ENCODE peak calls at places on chromosomes 7 and 10, in nine cellular contexts. T is IMR-90, K is heart left ventricle, A is MM.1S, R is heart right ventricle, H is vagina, X is A549, W is cardiac muscle cell, Y is HCT116. F is an unnamed sample.

GRCh38 chr10:61064356-61064755 is 120.4 kb upstream of the RHOBTB1 start:
- DNase-seq in T (no peak), K (no peak), A (no peak), R (no peak), H (no peak), X (no peak), W (no peak), Y (no peak), F (no peak)

GRCh38 chr10:84424731-84425165 is 96.4 kb downstream of the CCSER2 start:
- DNase-seq in T (peak; percentile 98), K (peak; percentile 89), A (peak; percentile 36), R (peak; percentile 91), H (no peak), X (no peak), W (peak; percentile 70), Y (peak; percentile 36), F (peak; percentile 97)

GRCh38 chr7:149838992-149839408 is 825 bp downstream of the ZNF862 start:
- DNase-seq in T (peak; percentile 6), K (no peak), A (no peak), R (no peak), H (no peak), X (peak; percentile 36), W (no peak), Y (no peak), F (peak; percentile 12)

GRCh38 chr7:94154858-94155257 is 150.7 kb upstream of the BET1 start:
- DNase-seq in T (peak; percentile 15), K (no peak), A (no peak), R (no peak), H (no peak), X (no peak), W (peak; percentile 34), Y (no peak), F (no peak)

GRCh38 chr7:137390076-137390475 is 46.5 kb upstream of the PTN start:
- DNase-seq in T (no peak), K (no peak), A (no peak), R (no peak), H (no peak), X (no peak), W (no peak), Y (no peak), F (no peak)

GRCh38 chr7:9937944-9938631 is 1035.6 kb upstream of the PHF14 start:
- DNase-seq in T (no peak), K (no peak), A (no peak), R (no peak), H (no peak), X (no peak), W (no peak), Y (no peak), F (peak; percentile 79)

GRCh38 chr7:158544708-158545107 is 42.9 kb downstream of the PTPRN2 start:
- DNase-seq in T (no peak), K (no peak), A (no peak), R (no peak), H (no peak), X (no peak), W (no peak), Y (no peak), F (no peak)

GRCh38 chr10:10353326-10353725 is 664.3 kb upstream of the CELF2 start:
- DNase-seq in T (no peak), K (no peak), A (no peak), R (no peak), H (no peak), X (no peak), W (no peak), Y (no peak), F (no peak)

GRCh38 chr10:114068054-114068707 is 24.5 kb downstream of the ADRB1 start:
- DNase-seq in T (no peak), K (no peak), A (peak; percentile 20), R (peak; percentile 19), H (no peak), X (no peak), W (no peak), Y (no peak), F (no peak)

GRCh38 chr10:79058899-79059771 is 9.6 kb upstream of the ZMIZ1 start:
- DNase-seq in T (no peak), K (no peak), A (no peak), R (no peak), H (no peak), X (no peak), W (peak; percentile 61), Y (no peak), F (no peak)

GRCh38 chr10:126422561-126422960 is 34.3 kb upstream of the ADAM12 start:
- DNase-seq in T (peak; percentile 10), K (no peak), A (no peak), R (no peak), H (no peak), X (no peak), W (no peak), Y (no peak), F (peak; percentile 49)

GRCh38 chr7:38757946-38758345 is 126.8 kb upstream of the AMPH start:
- DNase-seq in T (no peak), K (no peak), A (no peak), R (no peak), H (no peak), X (no peak), W (no peak), Y (no peak), F (no peak)

GRCh38 chr10:132980426-132981172 is 38.2 kb upstream of the CFAP46 start:
- DNase-seq in T (no peak), K (no peak), A (no peak), R (no peak), H (no peak), X (no peak), W (no peak), Y (no peak), F (no peak)

GRCh38 chr10:60107308-60107976 is 201.1 kb upstream of the CCDC6 start:
- DNase-seq in T (no peak), K (no peak), A (no peak), R (no peak), H (no peak), X (no peak), W (no peak), Y (no peak), F (no peak)

DNA sequence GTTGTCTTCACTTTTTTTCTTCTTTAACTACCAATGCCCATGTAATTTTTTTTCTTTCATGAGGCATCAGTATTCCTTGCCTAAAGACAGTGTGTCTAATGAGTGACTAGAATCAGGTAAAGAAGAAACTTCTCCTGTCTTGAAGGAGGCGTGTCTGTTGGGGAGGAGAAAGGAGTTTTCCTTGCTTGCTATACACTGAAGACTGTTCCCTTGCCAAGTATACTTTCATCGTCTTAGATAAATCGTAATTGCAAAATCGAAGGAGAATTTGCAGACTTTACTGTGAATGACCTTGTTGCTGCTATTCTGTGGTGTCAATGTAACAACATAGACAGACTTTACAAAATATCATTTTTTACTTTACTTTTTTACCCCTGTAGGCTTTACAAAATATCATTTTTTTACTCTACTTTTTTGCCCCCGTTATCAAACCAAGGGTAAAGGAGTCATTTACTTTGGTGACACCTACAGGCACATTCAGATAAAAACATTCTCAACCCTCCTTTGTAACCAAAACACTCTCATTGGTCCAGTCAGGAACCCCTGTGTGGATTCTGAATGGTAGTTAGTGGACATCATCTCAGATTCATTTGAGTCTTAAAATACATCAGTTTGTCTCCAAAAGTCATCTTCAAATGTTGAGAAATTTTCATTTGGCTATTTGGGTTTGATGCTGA is 232.4 kb downstream of the AHR start:
- DNase-seq in T (peak; percentile 15), K (no peak), A (peak; percentile 25), R (no peak), H (no peak), X (no peak), W (no peak), Y (peak; percentile 26), F (peak; percentile 51)
- TF ChIP-seq CTCF in T (peak; percentile 41), K (peak; percentile 61), A (peak; percentile 41), R (peak; percentile 17), H (no peak), X (peak; percentile 32), W (peak; percentile 28), Y (peak; percentile 37), F (no peak)

GRCh38 chr7:151631968-151632749 is 112.5 kb upstream of the RHEB start:
- DNase-seq in T (peak; percentile 64), K (peak; percentile 89), A (peak; percentile 95), R (peak; percentile 84), H (no peak), X (peak; percentile 49), W (peak; percentile 92), Y (no peak), F (peak; percentile 75)

GRCh38 chr7:151634643-151635042 is 114.9 kb upstream of the RHEB start:
- DNase-seq in T (no peak), K (no peak), A (no peak), R (no peak), H (no peak), X (no peak), W (no peak), Y (no peak), F (no peak)

GRCh38 chr7:151631149-151631967 is 111.7 kb upstream of the RHEB start:
- DNase-seq in T (no peak), K (no peak), A (peak; percentile 67), R (no peak), H (no peak), X (peak; percentile 32), W (peak; percentile 56), Y (no peak), F (no peak)

GRCh38 chr7:151632750-151633515 is 113.2 kb upstream of the RHEB start:
- DNase-seq in T (peak; percentile 23), K (peak; percentile 54), A (peak; percentile 94), R (peak; percentile 41), H (no peak), X (no peak), W (no peak), Y (no peak), F (peak; percentile 52)

DNA sequence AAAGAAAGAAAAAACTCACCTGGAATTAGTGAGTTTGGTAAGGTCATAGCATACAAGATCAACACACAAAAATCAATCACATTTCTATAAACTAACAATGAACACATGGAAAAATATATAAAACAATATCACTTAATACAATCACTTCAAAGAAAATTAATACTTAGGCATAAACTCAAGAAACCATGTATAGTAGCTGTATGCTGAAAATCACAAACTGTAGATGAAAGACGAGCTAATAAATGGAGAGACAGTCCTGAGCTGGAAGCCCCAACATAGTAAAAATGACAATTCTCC is 113.8 kb upstream of the RHEB start:
- DNase-seq in T (no peak), K (no peak), A (no peak), R (no peak), H (no peak), X (no peak), W (no peak), Y (no peak), F (no peak)
- H3K4me3 ChIP-seq in T (no peak overlapping the region), K (no peak overlapping the region), A (peak overlapping the region; percentile 74), R (no peak overlapping the region), H (no peak overlapping the region), X (no peak overlapping the region), W (no peak overlapping the region), Y (no peak overlapping the region), F (no peak overlapping the region)

GRCh38 chr10:29960261-29960660 is 99.1 kb downstream of the JCAD start:
- DNase-seq in T (no peak), K (no peak), A (no peak), R (no peak), H (no peak), X (no peak), W (no peak), Y (no peak), F (no peak)
- TF ChIP-seq CTCF in T (no peak), K (no peak), A (no peak), R (no peak), H (no peak), X (no peak), W (no peak), Y (no peak), F (no peak)

DNA sequence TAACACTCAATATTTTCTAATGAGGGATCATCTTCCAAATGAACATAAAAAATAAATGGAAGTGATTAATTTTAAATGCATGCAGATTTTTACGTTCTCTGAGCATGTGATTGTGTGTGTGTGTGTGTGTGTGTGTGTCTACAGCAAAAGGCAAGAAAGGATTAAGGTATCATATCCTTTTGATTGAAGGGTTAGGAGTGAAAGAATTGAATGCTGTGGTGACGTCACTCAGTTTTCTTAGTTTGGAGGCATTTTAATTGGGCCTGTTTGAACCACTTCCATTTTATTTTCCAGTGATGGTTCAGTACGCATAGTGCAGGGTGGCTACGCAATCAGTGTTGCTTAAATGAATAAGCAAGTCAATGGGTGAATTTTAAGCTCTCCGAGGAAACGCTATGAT is 31.2 kb downstream of the TACC2 start:
- DNase-seq in T (no peak), K (no peak), A (no peak), R (no peak), H (no peak), X (no peak), W (no peak), Y (no peak), F (no peak)
- H3K4me3 ChIP-seq in T (no peak overlapping the region), K (no peak overlapping the region), A (no peak overlapping the region), R (no peak overlapping the region), H (peak overlapping the region; percentile 23), X (no peak overlapping the region), W (no peak overlapping the region), Y (no peak overlapping the region), F (no peak overlapping the region)